ENCODE peak calls at places on chromosome 17, in ten cellular contexts. M is GM20000, U is fibroblast of lung, B is ascending aorta, T is cardiac muscle cell, J is lower lobe of right lung, S is left ventricle myocardium inferior, Z is GM23338, R is cardiac fibroblast, N is mesothelial cell of epicardium. G is an unnamed sample.

GRCh38 chr17:48261297-48261880 is 153.8 kb downstream of the SNX11 start:
- DNase-seq in M (no peak), U (peak), B (no peak), T (no peak), J (no peak), S (no peak), Z (peak), R (peak), N (no peak), G (no peak)

GRCh38 chr17:58504826-58505351 is 9.5 kb downstream of the MTMR4 start:
- DNase-seq in M (peak), U (no peak), B (no peak), T (no peak), J (no peak), S (no peak), Z (no peak), R (no peak), N (no peak), G (no peak)

GRCh38 chr17:58786586-58787295 is 31.1 kb downstream of the PPM1E start:
- DNase-seq in M (no peak), U (peak), B (no peak), T (peak), J (no peak), S (no peak), Z (no peak), R (peak), N (no peak), G (no peak)

GRCh38 chr17:82217530-82218204 is 5.0 kb upstream of the CCDC57 start:
- DNase-seq in M (peak), U (peak), B (peak), T (peak), J (peak), S (peak), Z (no peak), R (peak), N (no peak), G (no peak)

GRCh38 chr17:74466111-74466784 is at the start of gene CD300A:
- DNase-seq in M (no peak), U (no peak), B (no peak), T (no peak), J (peak), S (peak), Z (peak), R (no peak), N (no peak), G (no peak)

GRCh38 chr17:10182785-10183184 is 15.6 kb downstream of the GAS7 start:
- DNase-seq in M (no peak), U (no peak), B (no peak), T (no peak), J (no peak), S (no peak), Z (no peak), R (no peak), N (no peak), G (no peak)

GRCh38 chr17:9615486-9615885 is 29.8 kb upstream of the USP43 start:
- DNase-seq in M (no peak), U (no peak), B (no peak), T (peak), J (no peak), S (no peak), Z (no peak), R (no peak), N (no peak), G (no peak)

GRCh38 chr17:81493198-81494038 is 19.2 kb downstream of the ACTG1 start:
- DNase-seq in M (no peak), U (no peak), B (no peak), T (no peak), J (peak), S (no peak), Z (no peak), R (no peak), N (no peak), G (no peak)

GRCh38 chr17:62057696-62058095 is 7.4 kb downstream of the MED13 start:
- DNase-seq in M (no peak), U (no peak), B (no peak), T (no peak), J (no peak), S (no peak), Z (no peak), R (no peak), N (no peak), G (no peak)

GRCh38 chr17:29948460-29949185 is 7.2 kb downstream of the EFCAB5 start:
- DNase-seq in M (no peak), U (no peak), B (no peak), T (peak), J (no peak), S (no peak), Z (no peak), R (no peak), N (no peak), G (no peak)

GRCh38 chr17:33686171-33686570 is 393.1 kb upstream of the ASIC2 start:
- DNase-seq in M (peak), U (no peak), B (no peak), T (no peak), J (no peak), S (no peak), Z (peak), R (no peak), N (no peak), G (peak)

GRCh38 chr17:33688771-33689170 is 395.7 kb upstream of the ASIC2 start:
- DNase-seq in M (no peak), U (no peak), B (no peak), T (no peak), J (no peak), S (no peak), Z (no peak), R (no peak), N (no peak), G (no peak)

GRCh38 chr17:33687831-33688230 is 394.7 kb upstream of the ASIC2 start:
- DNase-seq in M (no peak), U (no peak), B (no peak), T (no peak), J (no peak), S (no peak), Z (no peak), R (no peak), N (no peak), G (no peak)

GRCh38 chr17:33684714-33685113 is 391.6 kb upstream of the ASIC2 start:
- DNase-seq in M (no peak), U (no peak), B (no peak), T (no peak), J (no peak), S (no peak), Z (no peak), R (no peak), N (no peak), G (no peak)

DNA sequence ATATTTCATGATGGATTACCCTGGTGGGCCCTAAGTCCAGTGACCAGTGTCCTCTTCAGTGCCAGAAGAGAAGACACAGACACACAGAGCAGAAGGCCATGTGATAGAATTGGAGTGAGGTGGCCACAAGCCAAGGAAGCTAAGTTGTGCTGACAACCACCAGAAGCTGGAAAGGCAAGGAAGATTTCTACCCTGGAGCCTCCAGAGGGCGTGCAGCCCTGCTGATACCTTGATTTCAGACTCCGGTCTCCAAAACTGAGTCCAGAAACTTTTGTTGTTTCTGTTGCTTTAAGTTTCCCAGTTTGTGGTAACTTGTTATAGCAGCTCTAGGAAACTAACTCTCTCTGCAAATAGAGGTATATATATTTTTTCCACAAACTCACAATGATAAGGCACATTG is 396.6 kb upstream of the ASIC2 start:
- DNase-seq in M (no peak), U (no peak), B (no peak), T (no peak), J (no peak), S (no peak), Z (peak), R (no peak), N (no peak), G (no peak)
- TF ChIP-seq CTCF in M (no peak), U (no peak), B (no peak), T (no peak), J (no peak), S (no peak), Z (peak), R (no peak), N (no peak), G (no peak)

GRCh38 chr17:49873466-49873865 is 25.6 kb upstream of the TAC4 start:
- DNase-seq in M (no peak), U (no peak), B (no peak), T (no peak), J (no peak), S (no peak), Z (no peak), R (no peak), N (no peak), G (no peak)

GRCh38 chr17:49874911-49875310 is 27.0 kb upstream of the TAC4 start:
- DNase-seq in M (no peak), U (no peak), B (no peak), T (no peak), J (no peak), S (no peak), Z (no peak), R (no peak), N (no peak), G (no peak)

GRCh38 chr17:49873926-49874325 is 26.1 kb upstream of the TAC4 start:
- DNase-seq in M (no peak), U (no peak), B (no peak), T (no peak), J (no peak), S (no peak), Z (no peak), R (no peak), N (no peak), G (no peak)

GRCh38 chr17:49872776-49873377 is 25.0 kb upstream of the TAC4 start:
- DNase-seq in M (no peak), U (no peak), B (no peak), T (no peak), J (no peak), S (no peak), Z (no peak), R (no peak), N (no peak), G (no peak)

GRCh38 chr17:49875690-49876089 is 27.8 kb upstream of the TAC4 start:
- DNase-seq in M (no peak), U (no peak), B (no peak), T (no peak), J (no peak), S (no peak), Z (peak), R (no peak), N (no peak), G (no peak)
- TF ChIP-seq CTCF in M (no peak), U (no peak), B (no peak), T (no peak), J (no peak), S (no peak), Z (no peak), R (no peak), N (no peak), G (no peak)

DNA sequence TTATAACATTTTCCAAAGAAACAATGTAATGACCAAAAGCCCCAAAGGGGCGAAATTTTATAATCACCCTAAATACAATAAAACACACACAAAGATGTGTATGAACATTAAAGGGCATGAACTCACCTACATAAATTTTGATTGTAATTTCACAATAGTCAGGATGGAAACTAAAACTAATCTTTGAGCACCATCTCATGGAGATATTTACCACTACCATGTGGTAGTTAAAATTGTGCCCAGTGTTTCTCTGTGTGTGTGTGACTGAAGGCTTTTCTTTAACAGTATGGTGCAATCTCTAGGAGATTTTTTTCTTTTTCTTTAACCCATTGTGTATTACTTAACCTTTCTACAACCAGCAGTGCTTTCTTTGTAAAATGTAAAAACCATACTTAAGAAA is 19.7 kb upstream of the MEIOC start:
- DNase-seq in M (no peak), U (peak), B (no peak), T (peak), J (no peak), S (no peak), Z (peak), R (peak), N (no peak), G (no peak)
- TF ChIP-seq CTCF in M (no peak), U (peak), B (peak), T (peak), J (peak), S (peak), Z (peak), R (peak), N (peak), G (peak)

GRCh38 chr17:20890338-20890737 is 152.5 kb downstream of the USP22 start:
- DNase-seq in M (no peak), U (no peak), B (no peak), T (no peak), J (no peak), S (no peak), Z (no peak), R (no peak), N (no peak), G (no peak)

DNA sequence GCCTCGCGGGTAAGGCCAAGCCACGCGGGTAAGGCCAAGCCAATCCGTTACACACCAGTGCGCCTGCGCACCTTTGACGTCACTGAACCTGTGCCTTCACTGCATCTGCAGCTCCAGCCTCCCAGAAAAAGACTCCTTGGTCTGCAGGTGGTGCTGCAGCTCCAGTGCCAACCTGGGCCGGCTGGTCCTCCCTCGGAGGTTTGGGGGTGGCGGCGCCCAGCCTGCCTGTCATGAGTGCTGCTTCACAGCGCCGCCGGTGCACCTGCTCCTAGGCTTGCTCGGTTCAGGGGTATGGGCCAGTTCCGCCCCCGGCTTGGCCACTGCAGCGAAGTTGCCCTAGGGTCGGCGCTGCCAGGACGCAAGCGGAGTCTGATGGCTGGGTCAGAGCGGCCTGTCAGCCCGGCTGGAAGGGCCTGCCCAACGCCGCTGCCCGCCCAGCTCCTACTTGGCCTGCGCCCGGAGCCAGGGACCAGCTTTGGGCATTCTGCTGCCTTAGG is 146.6 kb downstream of the USP22 start:
- DNase-seq in M (no peak), U (no peak), B (no peak), T (peak), J (no peak), S (no peak), Z (peak), R (peak), N (no peak), G (no peak)
- TF ChIP-seq CTCF in M (no peak), U (no peak), B (no peak), T (peak), J (no peak), S (no peak), Z (no peak), R (no peak), N (no peak), G (no peak)

GRCh38 chr17:35094902-35095301 is 24.8 kb downstream of the RAD51D start:
- DNase-seq in M (no peak), U (peak), B (peak), T (peak), J (no peak), S (no peak), Z (no peak), R (peak), N (no peak), G (no peak)

GRCh38 chr17:35099929-35100328 is 19.7 kb downstream of the RAD51D start:
- DNase-seq in M (no peak), U (no peak), B (no peak), T (no peak), J (no peak), S (no peak), Z (no peak), R (no peak), N (no peak), G (no peak)

GRCh38 chr17:35095741-35096140 is 23.9 kb downstream of the RAD51D start:
- DNase-seq in M (no peak), U (no peak), B (no peak), T (no peak), J (no peak), S (no peak), Z (no peak), R (no peak), N (no peak), G (no peak)

GRCh38 chr17:35101036-35101435 is 18.6 kb downstream of the RAD51D start:
- DNase-seq in M (no peak), U (no peak), B (no peak), T (no peak), J (no peak), S (no peak), Z (no peak), R (no peak), N (no peak), G (no peak)

DNA sequence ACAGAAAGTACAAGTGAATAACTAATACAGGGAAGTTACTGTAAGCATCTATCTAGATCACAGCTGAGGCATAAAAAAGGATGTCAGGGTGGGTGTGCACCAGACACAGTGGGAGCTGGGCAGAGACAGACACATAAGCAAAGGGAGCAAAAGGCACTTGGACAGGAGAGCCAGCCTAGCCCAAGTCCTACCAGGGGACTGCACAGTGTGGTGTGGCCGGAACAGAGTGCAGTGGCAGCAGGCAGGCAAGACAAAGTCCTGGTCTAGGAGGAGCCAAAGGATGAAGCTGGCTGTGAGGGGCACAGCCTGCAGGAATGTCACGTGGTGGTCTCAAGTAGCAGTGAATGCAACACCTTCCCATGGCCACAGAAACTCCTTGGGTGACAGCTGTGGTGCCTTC is 21.9 kb downstream of the RAD51D start:
- DNase-seq in M (no peak), U (no peak), B (peak), T (no peak), J (no peak), S (no peak), Z (no peak), R (no peak), N (no peak), G (no peak)
- TF ChIP-seq CTCF in M (no peak), U (no peak), B (no peak), T (no peak), J (no peak), S (no peak), Z (no peak), R (no peak), N (no peak), G (no peak)